ENCODE peak calls at places on chromosomes 5 and 9, in four cellular contexts. E, W, G and I are unnamed samples.

GRCh38 chr9:130432796-130433167 is 12.0 kb upstream of the ASS1 start:
- DNase-seq in G (no peak), E (no peak), W (no peak), I (no peak)

GRCh38 chr9:26650325-26650724 is 242.3 kb downstream of the CAAP1 start:
- DNase-seq in G (no peak), E (no peak), W (no peak), I (no peak)

GRCh38 chr5:3794611-3795010 is 199.0 kb downstream of the IRX1 start:
- DNase-seq in G (no peak), W (no peak), E (no peak), I (no peak)

GRCh38 chr5:77145666-77146065 is 58.6 kb upstream of the ZBED3 start:
- DNase-seq in E (no peak), W (no peak), G (no peak), I (no peak)

GRCh38 chr9:134314039-134314949 is 12.0 kb upstream of the RXRA start:
- DNase-seq in G (no peak), E (no peak), W (no peak), I (no peak)

GRCh38 chr9:25226901-25227686 is 451.1 kb downstream of the TUSC1 start:
- DNase-seq in W (no peak), G (no peak), E (no peak), I (no peak)

GRCh38 chr5:151283120-151283825 is 20.3 kb downstream of the SLC36A3 start:
- DNase-seq in G (no peak), W (no peak), E (no peak), I (no peak)

GRCh38 chr9:3760031-3760430 is 234.2 kb upstream of the RFX3 start:
- DNase-seq in G (no peak), E (no peak), W (no peak), I (no peak)

GRCh38 chr5:135154961-135155360 is 120.9 kb upstream of the PITX1 start:
- DNase-seq in W (no peak), E (no peak), G (no peak), I (no peak)

GRCh38 chr5:151633892-151634291 is 42.8 kb upstream of the FAT2 start:
- DNase-seq in W (no peak), G (no peak), E (no peak), I (no peak)

GRCh38 chr9:133111461-133112360 is 9.3 kb downstream of the RALGDS start:
- DNase-seq in W (no peak), G (no peak), E (no peak), I (no peak)

GRCh38 chr9:71911908-71912325 is 478 bp downstream of the C9orf85 start:
- DNase-seq in E (no peak), W (no peak), G (no peak), I (no peak)

GRCh38 chr9:86239053-86239770 is 20.2 kb downstream of the C9orf153 start:
- DNase-seq in G (no peak), E (no peak), W (no peak), I (no peak)

GRCh38 chr9:95058795-95059386 is 258.6 kb downstream of the FANCC start:
- DNase-seq in E (no peak), W (no peak), G (no peak), I (no peak)

GRCh38 chr5:8184455-8185063 is 315.6 kb downstream of the MTRR start:
- DNase-seq in G (peak; percentile 50), E (peak; percentile 20), W (no peak), I (peak; percentile 51)

GRCh38 chr5:139014726-139015125 is 139.6 kb upstream of the LRRTM2 start:
- DNase-seq in G (no peak), E (no peak), W (no peak), I (no peak)

GRCh38 chr9:134852906-134853654 is 27.5 kb upstream of the FCN2 start:
- DNase-seq in W (no peak), E (no peak), G (no peak), I (no peak)

GRCh38 chr5:151094054-151094858 is 13.4 kb upstream of the TNIP1 start:
- DNase-seq in W (no peak), E (no peak), G (no peak), I (no peak)

GRCh38 chr9:94554439-94555331 is at the start of gene PCAT7:
- DNase-seq in E (peak; percentile 84), W (peak; percentile 12), G (peak; percentile 53), I (peak; percentile 46)

GRCh38 chr9:107260437-107261081 is 22.5 kb upstream of the RAD23B start:
- DNase-seq in G (no peak), W (peak; percentile 88), E (peak; percentile 54), I (no peak)

GRCh38 chr9:16824545-16825041 is 45.9 kb downstream of the BNC2 start:
- DNase-seq in E (no peak), G (no peak), W (no peak), I (no peak)

GRCh38 chr5:2666081-2666480 is 85.4 kb downstream of the IRX2 start:
- DNase-seq in G (no peak), E (no peak), W (no peak), I (no peak)

GRCh38 chr5:78574731-78575161 is 73.8 kb downstream of the LHFPL2 start:
- DNase-seq in W (peak; percentile 64), G (no peak), E (peak; percentile 52), I (no peak)

GRCh38 chr5:56457887-56458451 is 224.8 kb upstream of the ANKRD55 start:
- DNase-seq in W (no peak), E (no peak), G (no peak), I (no peak)

GRCh38 chr5:54524082-54524481 is 6.5 kb downstream of the SNX18 start:
- DNase-seq in E (no peak), G (no peak), W (no peak), I (no peak)

GRCh38 chr9:13555516-13555915 is 276.0 kb upstream of the MPDZ start:
- DNase-seq in E (no peak), G (no peak), W (no peak), I (no peak)

GRCh38 chr9:36543916-36544315 is 28.8 kb upstream of the MELK start:
- DNase-seq in E (no peak), W (no peak), G (no peak), I (no peak)

GRCh38 chr5:40646286-40646685 is 33.4 kb upstream of the PTGER4 start:
- DNase-seq in W (no peak), E (no peak), G (no peak), I (no peak)

GRCh38 chr5:91074615-91075014 is 308.5 kb downstream of the ARRDC3 start:
- DNase-seq in W (peak; percentile 23), G (no peak), E (peak; percentile 5), I (no peak)

GRCh38 chr9:131809941-131810344 is 70.1 kb upstream of the RAPGEF1 start:
- DNase-seq in G (no peak), W (no peak), E (no peak), I (no peak)

GRCh38 chr9:21974230-21974541 is 20.0 kb downstream of the CDKN2A start:
- DNase-seq in W (no peak), E (no peak), G (no peak), I (no peak)

GRCh38 chr9:130138791-130139190 is 33.4 kb upstream of the NCS1 start:
- DNase-seq in G (no peak), W (no peak), E (no peak), I (no peak)

GRCh38 chr5:179605026-179605833 is 18.2 kb downstream of the HNRNPH1 start:
- DNase-seq in G (no peak), W (no peak), E (no peak), I (no peak)

GRCh38 chr9:26234865-26235264 is 556.6 kb upstream of the TUSC1 start:
- DNase-seq in G (no peak), W (no peak), E (no peak), I (no peak)

GRCh38 chr5:112669328-112669963 is 68.2 kb upstream of the APC start:
- DNase-seq in W (no peak), G (no peak), E (no peak), I (no peak)

GRCh38 chr5:83672158-83672557 is 48.5 kb downstream of the HAPLN1 start:
- DNase-seq in G (no peak), E (no peak), W (no peak), I (no peak)

GRCh38 chr5:2196416-2196815 is 313.7 kb upstream of the IRX4 start:
- DNase-seq in E (no peak), W (no peak), G (no peak), I (no peak)

GRCh38 chr9:111924281-111924680 is 27.7 kb downstream of the UGCG start:
- DNase-seq in G (no peak), E (no peak), W (no peak), I (no peak)
- TF ChIP-seq SUZ12 in G (no peak), E (no peak), W (no peak), I (no peak)

GRCh38 chr5:142125963-142126362 is 17.4 kb downstream of the NDFIP1 start:
- DNase-seq in E (no peak), W (no peak), G (no peak), I (no peak)
- H3K4me3 ChIP-seq in E (no peak overlapping the region), W (no peak overlapping the region), G (no peak overlapping the region), I (no peak overlapping the region)

DNA sequence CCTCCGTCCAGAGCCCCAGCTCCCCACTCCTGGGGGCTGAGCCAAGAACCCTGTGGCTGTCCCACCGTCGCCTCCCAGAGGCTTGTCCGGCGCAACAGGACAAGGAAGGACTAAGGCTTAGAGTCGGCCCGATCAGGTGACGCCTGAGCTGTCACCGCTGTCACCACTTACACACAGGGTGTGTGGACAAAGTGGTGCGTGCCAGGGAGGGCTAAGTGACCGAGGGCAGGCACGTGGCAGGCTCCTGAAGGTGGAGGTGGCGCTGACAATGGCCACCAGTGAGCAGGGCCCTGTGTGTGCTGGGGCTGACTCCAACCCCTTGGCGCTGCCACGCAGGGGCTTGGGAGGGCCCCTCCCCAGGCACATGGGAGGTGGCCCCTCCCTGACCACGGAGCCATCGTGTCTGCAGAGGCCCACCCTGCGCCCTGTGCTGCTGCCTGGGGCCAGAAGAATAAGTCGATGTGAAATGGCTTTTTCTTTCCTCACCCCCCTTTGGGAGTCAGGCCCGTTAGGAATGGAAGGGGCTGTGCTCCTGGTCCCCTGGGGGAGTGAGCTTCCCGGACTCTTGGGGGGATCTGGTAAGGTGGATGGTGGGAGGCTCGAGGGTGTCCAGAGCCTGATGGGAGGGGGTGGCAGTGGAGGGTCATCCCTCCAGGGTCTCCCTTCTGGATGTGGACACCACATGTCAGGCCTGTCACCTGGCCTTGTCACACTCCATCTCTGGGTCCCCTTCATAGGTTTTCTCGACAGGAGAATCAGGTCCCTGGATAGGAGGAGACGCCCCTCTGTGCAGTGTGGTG is 2.6 kb upstream of the GPSM1 start:
- DNase-seq in W (no peak), G (no peak), E (no peak), I (no peak)
- TF ChIP-seq SUZ12 in W (no peak), G (no peak), E (no peak), I (no peak)

GRCh38 chr9:114155967-114156294 is 594 bp downstream of the COL27A1 start:
- DNase-seq in G (no peak), E (no peak), W (no peak), I (no peak)
- H3K4me3 ChIP-seq in G (peak overlapping the region; percentile 56), E (peak overlapping the region; percentile 100), W (no peak overlapping the region), I (peak overlapping the region; percentile 49)

GRCh38 chr9:89747589-89747988 is 142.8 kb downstream of the GADD45G start:
- DNase-seq in G (no peak), W (no peak), E (no peak), I (no peak)

GRCh38 chr9:89748020-89748670 is 143.3 kb downstream of the GADD45G start:
- DNase-seq in W (no peak), E (no peak), G (no peak), I (no peak)

GRCh38 chr9:89744730-89745129 is 139.9 kb downstream of the GADD45G start:
- DNase-seq in G (no peak), E (no peak), W (no peak), I (no peak)

GRCh38 chr9:89745601-89746376 is 141.0 kb downstream of the GADD45G start:
- DNase-seq in G (no peak), W (no peak), E (no peak), I (no peak)

GRCh38 chr9:89746385-89747116 is 141.7 kb downstream of the GADD45G start:
- DNase-seq in W (no peak), E (no peak), G (no peak), I (no peak)
- TF ChIP-seq SUZ12 in W (no peak), E (no peak), G (no peak), I (no peak)